ENCODE peak calls at places on chromosome 11, in six cellular contexts. One of them, this sample, is unnamed.

GRCh38 chr11:4184163-4184916 is 89.7 kb downstream of the RRM1 start:
- ATAC-seq in upper lobe of left lung: no peak
- ATAC-seq in K562: peak; percentile 5
- ATAC-seq in HepG2: no peak
- ATAC-seq in A549: no peak
- ATAC-seq in GM12878: no peak
- ATAC-seq in this sample: no peak

GRCh38 chr11:2844116-2844515 is 41.5 kb downstream of the CDKN1C start:
- ATAC-seq in HepG2: no peak
- ATAC-seq in K562: no peak
- ATAC-seq in GM12878: no peak
- ATAC-seq in A549: no peak
- ATAC-seq in upper lobe of left lung: no peak
- ATAC-seq in this sample: no peak

GRCh38 chr11:130407978-130408377 is 20.4 kb downstream of the ADAMTS8 start:
- ATAC-seq in A549: peak; percentile 61
- ATAC-seq in GM12878: no peak
- ATAC-seq in HepG2: no peak
- ATAC-seq in K562: no peak
- ATAC-seq in upper lobe of left lung: peak; percentile 52
- ATAC-seq in this sample: no peak

GRCh38 chr11:26599421-26599820 is 27.4 kb upstream of the MUC15 start:
- ATAC-seq in upper lobe of left lung: no peak
- ATAC-seq in HepG2: no peak
- ATAC-seq in GM12878: no peak
- ATAC-seq in A549: no peak
- ATAC-seq in K562: no peak
- ATAC-seq in this sample: no peak

GRCh38 chr11:35040221-35040942 is 98.6 kb upstream of the CD44 start:
- ATAC-seq in HepG2: no peak
- ATAC-seq in K562: peak; percentile 71
- ATAC-seq in upper lobe of left lung: peak; percentile 43
- ATAC-seq in GM12878: peak; percentile 88
- ATAC-seq in A549: peak; percentile 91
- ATAC-seq in this sample: no peak

GRCh38 chr11:36023922-36024321 is 80.1 kb downstream of the LDLRAD3 start:
- ATAC-seq in K562: no peak
- ATAC-seq in A549: no peak
- ATAC-seq in upper lobe of left lung: no peak
- ATAC-seq in GM12878: no peak
- ATAC-seq in HepG2: no peak
- ATAC-seq in this sample: no peak

GRCh38 chr11:33997473-33998347 is 53.8 kb upstream of the CAPRIN1 start:
- ATAC-seq in GM12878: no peak
- ATAC-seq in upper lobe of left lung: peak; percentile 13
- ATAC-seq in HepG2: peak; percentile 62
- ATAC-seq in A549: peak; percentile 62
- ATAC-seq in K562: peak; percentile 43
- ATAC-seq in this sample: no peak

GRCh38 chr11:45225277-45225676 is 60.9 kb downstream of the SYT13 start:
- ATAC-seq in HepG2: no peak
- ATAC-seq in K562: no peak
- ATAC-seq in GM12878: no peak
- ATAC-seq in upper lobe of left lung: no peak
- ATAC-seq in A549: no peak
- ATAC-seq in this sample: no peak

GRCh38 chr11:60891103-60891741 is 15.2 kb downstream of the PRPF19 start:
- ATAC-seq in HepG2: no peak
- ATAC-seq in K562: peak; percentile 92
- ATAC-seq in upper lobe of left lung: no peak
- ATAC-seq in A549: no peak
- ATAC-seq in GM12878: no peak
- ATAC-seq in this sample: no peak

GRCh38 chr11:32297629-32298028 is 137.7 kb downstream of the WT1 start:
- ATAC-seq in A549: peak; percentile 84
- ATAC-seq in GM12878: peak; percentile 64
- ATAC-seq in K562: peak; percentile 28
- ATAC-seq in HepG2: no peak
- ATAC-seq in upper lobe of left lung: peak; percentile 45
- ATAC-seq in this sample: no peak

GRCh38 chr11:95715777-95716241 is 73.8 kb downstream of the FAM76B start:
- ATAC-seq in HepG2: no peak
- ATAC-seq in A549: no peak
- ATAC-seq in upper lobe of left lung: no peak
- ATAC-seq in GM12878: peak; percentile 84
- ATAC-seq in K562: peak; percentile 54
- ATAC-seq in this sample: no peak

GRCh38 chr11:46979358-46979757 is 42.8 kb downstream of the CSTPP1 start:
- ATAC-seq in A549: no peak
- ATAC-seq in upper lobe of left lung: no peak
- ATAC-seq in K562: no peak
- ATAC-seq in HepG2: no peak
- ATAC-seq in GM12878: no peak
- ATAC-seq in this sample: no peak

GRCh38 chr11:126415669-126416420 is 60.4 kb downstream of the ST3GAL4 start:
- ATAC-seq in upper lobe of left lung: peak; percentile 74
- ATAC-seq in K562: no peak
- ATAC-seq in A549: no peak
- ATAC-seq in GM12878: no peak
- ATAC-seq in HepG2: peak; percentile 30
- ATAC-seq in this sample: peak; percentile 66

GRCh38 chr11:2194877-2195755 is 23.5 kb upstream of the TH start:
- ATAC-seq in GM12878: peak; percentile 67
- ATAC-seq in A549: peak; percentile 71
- ATAC-seq in upper lobe of left lung: peak; percentile 38
- ATAC-seq in K562: peak; percentile 72
- ATAC-seq in HepG2: peak; percentile 46
- ATAC-seq in this sample: no peak

GRCh38 chr11:76152741-76153608 is 53.3 kb downstream of the WNT11 start:
- ATAC-seq in GM12878: peak; percentile 72
- ATAC-seq in K562: peak; percentile 12
- ATAC-seq in HepG2: peak; percentile 50
- ATAC-seq in A549: no peak
- ATAC-seq in upper lobe of left lung: no peak
- ATAC-seq in this sample: no peak

GRCh38 chr11:19525714-19526113 is 186.9 kb upstream of the NAV2 start:
- ATAC-seq in A549: no peak
- ATAC-seq in upper lobe of left lung: no peak
- ATAC-seq in K562: no peak
- ATAC-seq in HepG2: no peak
- ATAC-seq in GM12878: no peak
- ATAC-seq in this sample: no peak

GRCh38 chr11:2993000-2993330 is 836 bp upstream of the NAP1L4 start:
- ATAC-seq in GM12878: peak; percentile 35
- ATAC-seq in A549: peak; percentile 64
- ATAC-seq in upper lobe of left lung: no peak
- ATAC-seq in K562: no peak
- ATAC-seq in HepG2: peak; percentile 43
- ATAC-seq in this sample: no peak

GRCh38 chr11:121249039-121249663 is 43.4 kb upstream of the SC5D start:
- ATAC-seq in HepG2: peak; percentile 57
- ATAC-seq in upper lobe of left lung: peak; percentile 87
- ATAC-seq in K562: peak; percentile 70
- ATAC-seq in GM12878: peak; percentile 91
- ATAC-seq in A549: peak; percentile 60
- ATAC-seq in this sample: peak; percentile 51

GRCh38 chr11:102292951-102293350 is 24.3 kb upstream of the BIRC3 start:
- ATAC-seq in upper lobe of left lung: no peak
- ATAC-seq in K562: no peak
- ATAC-seq in GM12878: no peak
- ATAC-seq in A549: no peak
- ATAC-seq in HepG2: no peak
- ATAC-seq in this sample: no peak

GRCh38 chr11:66471142-66471541 is 4.4 kb downstream of the PELI3 start:
- ATAC-seq in A549: no peak
- ATAC-seq in K562: no peak
- ATAC-seq in GM12878: no peak
- ATAC-seq in upper lobe of left lung: no peak
- ATAC-seq in HepG2: no peak
- ATAC-seq in this sample: no peak

GRCh38 chr11:66473608-66474525 is 6.4 kb upstream of the DPP3 start:
- ATAC-seq in HepG2: no peak
- ATAC-seq in upper lobe of left lung: no peak
- ATAC-seq in A549: no peak
- ATAC-seq in GM12878: no peak
- ATAC-seq in K562: no peak
- ATAC-seq in this sample: no peak

GRCh38 chr11:66470015-66470414 is 3.3 kb downstream of the PELI3 start:
- ATAC-seq in GM12878: no peak
- ATAC-seq in A549: no peak
- ATAC-seq in K562: no peak
- ATAC-seq in HepG2: no peak
- ATAC-seq in upper lobe of left lung: no peak
- ATAC-seq in this sample: no peak

GRCh38 chr11:66473167-66473566 is 6.5 kb downstream of the PELI3 start:
- ATAC-seq in HepG2: no peak
- ATAC-seq in upper lobe of left lung: no peak
- ATAC-seq in A549: no peak
- ATAC-seq in GM12878: no peak
- ATAC-seq in K562: no peak
- ATAC-seq in this sample: no peak

DNA sequence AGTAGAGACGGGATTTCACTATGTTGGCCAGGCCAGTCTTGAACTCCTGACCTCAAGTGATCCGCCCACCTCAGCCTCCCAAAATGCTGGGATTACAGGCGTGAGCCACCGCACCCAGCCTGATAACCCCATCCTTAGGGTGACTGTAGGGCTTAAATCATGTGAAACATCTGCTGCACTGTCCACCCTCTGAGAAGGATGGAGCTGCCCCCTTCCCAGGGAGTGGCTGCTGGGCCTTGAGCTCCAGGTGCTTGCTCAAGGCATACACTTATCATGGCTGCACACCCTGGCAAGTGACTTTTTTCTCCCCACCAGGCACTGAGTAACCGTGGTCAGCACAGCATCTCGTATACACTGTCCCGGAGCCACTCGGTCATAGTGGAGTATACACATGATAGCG is 5.3 kb downstream of the PELI3 start:
- ATAC-seq in K562: peak; percentile 11
- ATAC-seq in A549: no peak
- ATAC-seq in GM12878: no peak
- ATAC-seq in HepG2: no peak
- ATAC-seq in upper lobe of left lung: no peak
- ATAC-seq in this sample: no peak
- H3K27ac ChIP-seq in K562: no peak overlapping the region
- H3K27ac ChIP-seq in A549: no peak overlapping the region
- H3K27ac ChIP-seq in GM12878: no peak overlapping the region
- H3K27ac ChIP-seq in HepG2: no peak overlapping the region
- H3K27ac ChIP-seq in upper lobe of left lung: no peak overlapping the region
- H3K27ac ChIP-seq in this sample: no peak overlapping the region

GRCh38 chr11:68837583-68838571 is 3.8 kb downstream of the CPT1A start:
- ATAC-seq in HepG2: no peak
- ATAC-seq in K562: no peak
- ATAC-seq in upper lobe of left lung: no peak
- ATAC-seq in GM12878: no peak
- ATAC-seq in A549: no peak
- ATAC-seq in this sample: no peak
- H3K4me1 ChIP-seq in HepG2: peaks cover 67% of the 10 kb centered on the region
- H3K4me1 ChIP-seq in K562: peaks cover 48% of the 10 kb centered on the region
- H3K4me1 ChIP-seq in upper lobe of left lung: peaks cover 81% of the 10 kb centered on the region
- H3K4me1 ChIP-seq in GM12878: peaks cover 24% of the 10 kb centered on the region
- H3K4me1 ChIP-seq in A549: peaks cover 38% of the 10 kb centered on the region
- H3K4me1 ChIP-seq in this sample: peaks cover 42% of the 10 kb centered on the region

GRCh38 chr11:12457030-12457600 is 79.7 kb downstream of the PARVA start:
- ATAC-seq in HepG2: no peak
- ATAC-seq in K562: no peak
- ATAC-seq in upper lobe of left lung: no peak
- ATAC-seq in GM12878: no peak
- ATAC-seq in A549: no peak
- ATAC-seq in this sample: no peak

GRCh38 chr11:12461516-12461915 is 84.1 kb downstream of the PARVA start:
- ATAC-seq in HepG2: no peak
- ATAC-seq in upper lobe of left lung: no peak
- ATAC-seq in GM12878: no peak
- ATAC-seq in A549: no peak
- ATAC-seq in K562: peak; percentile 42
- ATAC-seq in this sample: no peak

GRCh38 chr11:12460441-12460840 is 83.1 kb downstream of the PARVA start:
- ATAC-seq in upper lobe of left lung: no peak
- ATAC-seq in HepG2: peak; percentile 43
- ATAC-seq in K562: no peak
- ATAC-seq in A549: no peak
- ATAC-seq in GM12878: no peak
- ATAC-seq in this sample: no peak

GRCh38 chr11:12458042-12458441 is 80.7 kb downstream of the PARVA start:
- ATAC-seq in upper lobe of left lung: no peak
- ATAC-seq in GM12878: no peak
- ATAC-seq in K562: no peak
- ATAC-seq in HepG2: no peak
- ATAC-seq in A549: no peak
- ATAC-seq in this sample: peak; percentile 39

DNA sequence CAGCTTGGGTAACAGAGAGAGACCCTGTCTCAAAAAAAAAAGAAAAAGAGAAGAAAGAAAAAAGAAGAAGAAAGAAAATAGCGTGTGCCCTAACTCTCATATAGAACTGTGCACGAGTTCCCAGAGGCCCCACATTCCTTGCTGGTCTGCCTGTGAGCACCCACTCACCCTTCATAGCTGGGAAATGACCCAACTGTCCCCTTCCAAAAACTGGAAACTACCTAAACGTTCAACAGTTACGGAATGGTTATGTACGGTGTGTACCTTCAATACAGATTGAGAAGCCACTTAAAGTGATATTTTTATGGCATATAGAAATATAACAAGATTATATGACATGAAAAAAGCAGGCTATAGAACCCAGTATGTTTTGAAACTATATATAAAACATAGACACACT is 82.0 kb downstream of the PARVA start:
- ATAC-seq in K562: no peak
- ATAC-seq in A549: no peak
- ATAC-seq in GM12878: no peak
- ATAC-seq in HepG2: no peak
- ATAC-seq in upper lobe of left lung: no peak
- ATAC-seq in this sample: no peak
- TF ChIP-seq EP300 in K562: no peak
- TF ChIP-seq EP300 in A549: no peak
- TF ChIP-seq EP300 in GM12878: no peak
- TF ChIP-seq EP300 in HepG2: no peak
- TF ChIP-seq EP300 in upper lobe of left lung: no peak
- TF ChIP-seq EP300 in this sample: no peak

DNA sequence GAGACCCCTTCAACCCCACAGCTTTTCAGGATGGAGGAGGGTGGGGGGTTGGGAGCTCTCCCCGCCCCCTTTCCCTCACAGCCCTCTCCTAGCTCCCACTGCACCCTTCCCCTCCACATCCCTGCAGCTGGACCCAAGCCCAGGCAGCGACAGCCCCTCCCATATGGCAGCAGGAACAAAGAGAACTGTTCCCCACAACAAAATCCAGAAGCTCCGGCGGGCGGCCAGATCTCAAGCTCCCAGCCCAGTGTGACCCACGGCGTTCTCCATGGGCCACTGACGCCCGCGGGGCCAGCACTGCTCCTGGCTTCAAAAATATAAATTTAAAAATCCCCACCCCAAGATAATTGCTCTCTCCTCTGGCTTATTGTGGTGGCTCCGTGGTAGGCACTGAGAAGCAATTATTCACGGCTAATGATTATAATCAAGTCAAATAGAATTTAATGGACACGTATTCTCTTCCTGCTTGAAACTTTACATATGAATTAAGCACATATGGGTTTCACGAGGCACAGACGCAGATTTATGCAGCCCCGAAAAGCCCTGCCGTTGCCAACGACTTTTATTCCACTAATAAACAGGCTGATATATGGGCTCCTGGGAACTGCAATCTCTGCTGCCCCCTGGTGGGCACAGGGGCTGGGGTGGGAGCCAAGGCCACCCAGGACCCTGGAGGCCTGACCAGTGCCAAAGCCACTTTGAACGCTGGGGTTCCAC is 17.6 kb downstream of the MACROD1 start:
- ATAC-seq in A549: peak; percentile 82
- ATAC-seq in upper lobe of left lung: peak; percentile 77
- ATAC-seq in GM12878: peak; percentile 83
- ATAC-seq in K562: peak; percentile 81
- ATAC-seq in HepG2: peak; percentile 71
- ATAC-seq in this sample: peak; percentile 70
- H3K27ac ChIP-seq in A549: no peak overlapping the region
- H3K27ac ChIP-seq in upper lobe of left lung: no peak overlapping the region
- H3K27ac ChIP-seq in GM12878: no peak overlapping the region
- H3K27ac ChIP-seq in K562: no peak overlapping the region
- H3K27ac ChIP-seq in HepG2: no peak overlapping the region
- H3K27ac ChIP-seq in this sample: peak overlapping the region; percentile 59